ENCODE peak calls at places on chromosome 7, in ten cellular contexts. One of them, this sample, is unnamed.

GRCh38 chr7:99031496-99031895 is 112.4 kb downstream of the SMURF1 start:
- DNase-seq in GM23338: no peak
- DNase-seq in lower leg skin: no peak
- DNase-seq in Peyer's patch: peak; percentile 33
- DNase-seq in IMR-90: no peak
- DNase-seq in BJ: no peak
- DNase-seq in prostate gland: no peak
- DNase-seq in GM10248: no peak
- DNase-seq in tibial artery: no peak
- DNase-seq in AG04450: no peak
- DNase-seq in this sample: no peak

GRCh38 chr7:28179081-28180030 is 1.2 kb downstream of the JAZF1 start:
- DNase-seq in GM23338: peak; percentile 76
- DNase-seq in lower leg skin: peak; percentile 50
- DNase-seq in Peyer's patch: peak; percentile 89
- DNase-seq in IMR-90: no peak
- DNase-seq in BJ: no peak
- DNase-seq in prostate gland: peak; percentile 65
- DNase-seq in GM10248: peak; percentile 80
- DNase-seq in tibial artery: peak; percentile 87
- DNase-seq in AG04450: no peak
- DNase-seq in this sample: peak; percentile 72

GRCh38 chr7:16295558-16295957 is 125.8 kb downstream of the CRPPA start:
- DNase-seq in GM23338: no peak
- DNase-seq in lower leg skin: no peak
- DNase-seq in Peyer's patch: no peak
- DNase-seq in IMR-90: no peak
- DNase-seq in BJ: no peak
- DNase-seq in prostate gland: no peak
- DNase-seq in GM10248: no peak
- DNase-seq in tibial artery: no peak
- DNase-seq in AG04450: no peak
- DNase-seq in this sample: no peak

GRCh38 chr7:16753932-16754571 is 497 bp downstream of the TSPAN13 start:
- DNase-seq in GM23338: peak; percentile 79
- DNase-seq in lower leg skin: no peak
- DNase-seq in Peyer's patch: peak; percentile 64
- DNase-seq in IMR-90: peak; percentile 10
- DNase-seq in BJ: no peak
- DNase-seq in prostate gland: peak; percentile 29
- DNase-seq in GM10248: peak; percentile 19
- DNase-seq in tibial artery: no peak
- DNase-seq in AG04450: no peak
- DNase-seq in this sample: peak; percentile 74

GRCh38 chr7:129169705-129170319 is 18.6 kb upstream of the SMO start:
- DNase-seq in GM23338: peak; percentile 68
- DNase-seq in lower leg skin: no peak
- DNase-seq in Peyer's patch: peak; percentile 70
- DNase-seq in IMR-90: no peak
- DNase-seq in BJ: no peak
- DNase-seq in prostate gland: no peak
- DNase-seq in GM10248: peak; percentile 64
- DNase-seq in tibial artery: no peak
- DNase-seq in AG04450: no peak
- DNase-seq in this sample: no peak

GRCh38 chr7:127819975-127820778 is 168.2 kb downstream of the SND1 start:
- DNase-seq in GM23338: peak; percentile 19
- DNase-seq in lower leg skin: no peak
- DNase-seq in Peyer's patch: no peak
- DNase-seq in IMR-90: peak; percentile 70
- DNase-seq in BJ: no peak
- DNase-seq in prostate gland: no peak
- DNase-seq in GM10248: peak; percentile 28
- DNase-seq in tibial artery: no peak
- DNase-seq in AG04450: no peak
- DNase-seq in this sample: no peak

GRCh38 chr7:11006271-11006670 is 32.6 kb downstream of the PHF14 start:
- DNase-seq in GM23338: no peak
- DNase-seq in lower leg skin: no peak
- DNase-seq in Peyer's patch: no peak
- DNase-seq in IMR-90: no peak
- DNase-seq in BJ: no peak
- DNase-seq in prostate gland: no peak
- DNase-seq in GM10248: no peak
- DNase-seq in tibial artery: no peak
- DNase-seq in AG04450: no peak
- DNase-seq in this sample: no peak

GRCh38 chr7:43071604-43072003 is 40.8 kb upstream of the HECW1 start:
- DNase-seq in GM23338: peak; percentile 94
- DNase-seq in lower leg skin: no peak
- DNase-seq in Peyer's patch: no peak
- DNase-seq in IMR-90: peak; percentile 1
- DNase-seq in BJ: no peak
- DNase-seq in prostate gland: no peak
- DNase-seq in GM10248: no peak
- DNase-seq in tibial artery: no peak
- DNase-seq in AG04450: no peak
- DNase-seq in this sample: peak; percentile 49

GRCh38 chr7:155164316-155164715 is 94.2 kb downstream of the HTR5A start:
- DNase-seq in GM23338: no peak
- DNase-seq in lower leg skin: no peak
- DNase-seq in Peyer's patch: no peak
- DNase-seq in IMR-90: no peak
- DNase-seq in BJ: no peak
- DNase-seq in prostate gland: no peak
- DNase-seq in GM10248: no peak
- DNase-seq in tibial artery: no peak
- DNase-seq in AG04450: no peak
- DNase-seq in this sample: no peak

DNA sequence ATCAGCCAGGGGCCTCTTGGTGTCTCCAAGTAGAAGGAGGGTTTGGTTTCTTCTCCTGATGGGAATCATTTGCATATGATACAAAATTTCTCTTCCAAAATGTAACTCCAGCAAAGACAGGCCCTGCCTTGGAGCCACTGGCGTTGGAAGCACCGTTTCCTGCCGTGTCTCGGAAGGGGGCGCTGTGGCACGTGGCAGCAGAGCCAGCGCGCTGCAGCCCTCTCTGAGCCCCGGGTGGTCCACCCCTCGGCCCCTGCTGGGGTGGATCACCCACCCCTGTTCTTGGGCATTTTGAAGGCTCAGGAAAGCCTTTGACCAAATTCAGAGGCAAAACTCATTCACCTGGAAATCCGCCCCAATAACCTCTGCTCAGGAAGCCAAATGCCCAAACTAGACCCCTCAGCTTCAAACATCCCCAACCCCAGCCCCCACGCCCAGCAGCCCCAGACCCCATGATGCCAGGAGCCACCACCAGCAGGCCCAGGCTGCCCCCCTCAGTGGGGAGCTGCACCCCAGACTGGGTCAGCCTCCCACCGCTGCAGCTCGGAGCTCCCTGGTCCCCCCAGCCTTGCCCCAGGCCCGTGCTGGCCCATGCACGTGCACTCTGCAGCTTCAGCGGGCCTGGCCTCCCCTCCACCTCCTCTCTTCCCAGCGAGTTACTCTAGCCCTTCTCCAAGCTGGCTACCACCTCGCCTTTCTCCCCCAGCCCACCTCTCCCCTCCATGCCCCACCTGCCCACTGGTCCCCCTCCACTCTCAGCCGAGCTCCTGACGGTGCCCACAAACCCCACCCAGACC is 29.5 kb upstream of the ELFN1 start:
- DNase-seq in GM23338: no peak
- DNase-seq in lower leg skin: no peak
- DNase-seq in Peyer's patch: no peak
- DNase-seq in IMR-90: no peak
- DNase-seq in BJ: no peak
- DNase-seq in prostate gland: no peak
- DNase-seq in GM10248: no peak
- DNase-seq in tibial artery: no peak
- DNase-seq in AG04450: no peak
- DNase-seq in this sample: no peak
- TF ChIP-seq CTCF in GM23338: peak; percentile 70
- TF ChIP-seq CTCF in lower leg skin: no peak
- TF ChIP-seq CTCF in Peyer's patch: no peak
- TF ChIP-seq CTCF in IMR-90: no peak
- TF ChIP-seq CTCF in BJ: peak; percentile 9
- TF ChIP-seq CTCF in prostate gland: no peak
- TF ChIP-seq CTCF in GM10248: no peak
- TF ChIP-seq CTCF in tibial artery: no peak
- TF ChIP-seq CTCF in AG04450: no peak
- TF ChIP-seq CTCF in this sample: no peak

DNA sequence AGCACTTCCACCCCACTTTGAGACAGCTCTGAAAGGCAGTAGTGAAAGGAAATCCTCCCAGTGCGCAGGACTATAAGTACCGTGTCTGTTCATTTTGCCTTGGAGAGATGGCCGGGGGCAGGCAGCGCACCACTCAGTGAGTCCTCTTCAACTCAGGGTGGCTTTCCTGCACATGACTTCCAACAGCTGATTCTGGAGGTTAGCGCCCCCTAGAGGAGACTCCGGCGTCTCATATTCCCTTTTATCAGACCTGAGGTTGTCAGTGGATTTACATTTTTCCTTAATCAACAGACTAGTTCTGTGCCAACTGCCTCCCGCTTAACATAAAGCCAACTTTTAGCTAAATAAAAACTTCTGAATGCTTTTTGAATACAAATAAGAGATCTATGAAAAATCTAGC is 101.0 kb downstream of the HERPUD2 start:
- DNase-seq in GM23338: peak; percentile 82
- DNase-seq in lower leg skin: no peak
- DNase-seq in Peyer's patch: no peak
- DNase-seq in IMR-90: no peak
- DNase-seq in BJ: no peak
- DNase-seq in prostate gland: no peak
- DNase-seq in GM10248: peak; percentile 30
- DNase-seq in tibial artery: no peak
- DNase-seq in AG04450: no peak
- DNase-seq in this sample: peak; percentile 23
- TF ChIP-seq CTCF in GM23338: peak; percentile 84
- TF ChIP-seq CTCF in lower leg skin: no peak
- TF ChIP-seq CTCF in Peyer's patch: no peak
- TF ChIP-seq CTCF in IMR-90: peak; percentile 16
- TF ChIP-seq CTCF in BJ: peak; percentile 25
- TF ChIP-seq CTCF in prostate gland: peak; percentile 34
- TF ChIP-seq CTCF in GM10248: peak; percentile 12
- TF ChIP-seq CTCF in tibial artery: no peak
- TF ChIP-seq CTCF in AG04450: peak; percentile 31
- TF ChIP-seq CTCF in this sample: peak; percentile 31

GRCh38 chr7:143901710-143902587 is at the start of gene TCAF1:
- DNase-seq in GM23338: peak; percentile 97
- DNase-seq in lower leg skin: peak; percentile 94
- DNase-seq in Peyer's patch: peak; percentile 98
- DNase-seq in IMR-90: peak; percentile 93
- DNase-seq in BJ: peak; percentile 70
- DNase-seq in prostate gland: peak; percentile 96
- DNase-seq in GM10248: peak; percentile 97
- DNase-seq in tibial artery: peak; percentile 98
- DNase-seq in AG04450: peak; percentile 85
- DNase-seq in this sample: peak; percentile 96
- TF ChIP-seq CTCF in GM23338: peak; percentile 39
- TF ChIP-seq CTCF in lower leg skin: no peak
- TF ChIP-seq CTCF in Peyer's patch: peak; percentile 26
- TF ChIP-seq CTCF in IMR-90: peak; percentile 47
- TF ChIP-seq CTCF in BJ: peak; percentile 47
- TF ChIP-seq CTCF in prostate gland: no peak
- TF ChIP-seq CTCF in GM10248: peak; percentile 30
- TF ChIP-seq CTCF in tibial artery: no peak
- TF ChIP-seq CTCF in AG04450: peak; percentile 45
- TF ChIP-seq CTCF in this sample: no peak

GRCh38 chr7:123271231-123271630 is 71.5 kb upstream of the SLC13A1 start:
- DNase-seq in GM23338: no peak
- DNase-seq in lower leg skin: no peak
- DNase-seq in Peyer's patch: no peak
- DNase-seq in IMR-90: no peak
- DNase-seq in BJ: no peak
- DNase-seq in prostate gland: no peak
- DNase-seq in GM10248: no peak
- DNase-seq in tibial artery: no peak
- DNase-seq in AG04450: no peak
- DNase-seq in this sample: no peak

GRCh38 chr7:123275036-123275753 is 75.4 kb upstream of the SLC13A1 start:
- DNase-seq in GM23338: no peak
- DNase-seq in lower leg skin: no peak
- DNase-seq in Peyer's patch: no peak
- DNase-seq in IMR-90: no peak
- DNase-seq in BJ: no peak
- DNase-seq in prostate gland: no peak
- DNase-seq in GM10248: no peak
- DNase-seq in tibial artery: no peak
- DNase-seq in AG04450: no peak
- DNase-seq in this sample: no peak

GRCh38 chr7:123270553-123270952 is 70.8 kb upstream of the SLC13A1 start:
- DNase-seq in GM23338: no peak
- DNase-seq in lower leg skin: no peak
- DNase-seq in Peyer's patch: no peak
- DNase-seq in IMR-90: no peak
- DNase-seq in BJ: no peak
- DNase-seq in prostate gland: no peak
- DNase-seq in GM10248: no peak
- DNase-seq in tibial artery: no peak
- DNase-seq in AG04450: no peak
- DNase-seq in this sample: no peak

GRCh38 chr7:123273185-123273584 is 73.4 kb upstream of the SLC13A1 start:
- DNase-seq in GM23338: no peak
- DNase-seq in lower leg skin: no peak
- DNase-seq in Peyer's patch: no peak
- DNase-seq in IMR-90: no peak
- DNase-seq in BJ: no peak
- DNase-seq in prostate gland: no peak
- DNase-seq in GM10248: no peak
- DNase-seq in tibial artery: no peak
- DNase-seq in AG04450: no peak
- DNase-seq in this sample: no peak

DNA sequence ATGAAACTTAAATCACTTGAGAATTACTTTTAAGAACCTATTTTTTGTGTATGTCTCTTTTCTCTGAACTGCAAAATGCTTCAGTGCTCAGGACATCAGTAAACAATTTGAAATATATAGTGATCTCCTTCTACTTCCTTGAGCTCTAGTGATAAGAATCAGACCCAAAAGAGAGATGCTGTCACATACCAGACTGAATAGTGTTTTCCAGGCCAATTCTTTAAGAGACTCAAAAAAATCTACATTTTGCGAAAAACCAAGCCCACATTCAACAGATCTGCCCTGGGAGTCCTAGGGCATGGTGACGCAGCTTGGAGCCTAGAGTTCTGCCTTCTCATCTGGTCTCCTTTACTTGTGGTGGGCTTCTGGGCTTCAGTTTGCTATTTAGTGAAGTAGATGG is 72.1 kb upstream of the SLC13A1 start:
- DNase-seq in GM23338: no peak
- DNase-seq in lower leg skin: no peak
- DNase-seq in Peyer's patch: no peak
- DNase-seq in IMR-90: no peak
- DNase-seq in BJ: no peak
- DNase-seq in prostate gland: no peak
- DNase-seq in GM10248: no peak
- DNase-seq in tibial artery: no peak
- DNase-seq in AG04450: no peak
- DNase-seq in this sample: no peak
- TF ChIP-seq CTCF in GM23338: no peak
- TF ChIP-seq CTCF in lower leg skin: no peak
- TF ChIP-seq CTCF in Peyer's patch: no peak
- TF ChIP-seq CTCF in IMR-90: no peak
- TF ChIP-seq CTCF in BJ: no peak
- TF ChIP-seq CTCF in prostate gland: no peak
- TF ChIP-seq CTCF in GM10248: no peak
- TF ChIP-seq CTCF in tibial artery: no peak
- TF ChIP-seq CTCF in AG04450: no peak
- TF ChIP-seq CTCF in this sample: no peak

GRCh38 chr7:133742709-133743538 is 384.2 kb upstream of the LRGUK start:
- DNase-seq in GM23338: peak; percentile 59
- DNase-seq in lower leg skin: no peak
- DNase-seq in Peyer's patch: no peak
- DNase-seq in IMR-90: peak; percentile 36
- DNase-seq in BJ: no peak
- DNase-seq in prostate gland: no peak
- DNase-seq in GM10248: no peak
- DNase-seq in tibial artery: no peak
- DNase-seq in AG04450: no peak
- DNase-seq in this sample: no peak
- TF ChIP-seq CTCF in GM23338: peak; percentile 67
- TF ChIP-seq CTCF in lower leg skin: no peak
- TF ChIP-seq CTCF in Peyer's patch: no peak
- TF ChIP-seq CTCF in IMR-90: peak; percentile 52
- TF ChIP-seq CTCF in BJ: peak; percentile 61
- TF ChIP-seq CTCF in prostate gland: no peak
- TF ChIP-seq CTCF in GM10248: peak; percentile 43
- TF ChIP-seq CTCF in tibial artery: peak; percentile 10
- TF ChIP-seq CTCF in AG04450: peak; percentile 74
- TF ChIP-seq CTCF in this sample: peak; percentile 19